ENCODE peak calls at places on chromosome 2, in ten cellular contexts. Y is CD4-positive, alpha-beta memory T cell; H is HFF-Myc; W is memory B cell; P is COR-L47; S is NCI-H1092 treated with DMSO at 0.1 percent for 48 hours; D is OCI-LY7; M is DMS 273 treated with DMSO at 0.1 percent for 48 hours; E is Daoy; G is neural progenitor cell. A is an unnamed sample.

GRCh38 chr2:19750136-19750535 is 151.6 kb downstream of the TTC32 start:
- DNase-seq in D (no peak), H (no peak), M (no peak), S (no peak), Y (no peak), G (no peak), P (no peak), E (no peak), W (no peak), A (no peak)

GRCh38 chr2:149739171-149739879 is 151.8 kb upstream of the MMADHC start:
- DNase-seq in P (no peak), Y (no peak), H (no peak), G (no peak), E (peak), S (no peak), D (no peak), M (no peak), W (no peak), A (no peak)

GRCh38 chr2:111629983-111630382 is 254.0 kb downstream of the ANAPC1 start:
- DNase-seq in G (no peak), H (no peak), S (no peak), W (no peak), M (no peak), D (no peak), Y (no peak), P (no peak), E (no peak), A (no peak)

GRCh38 chr2:241676665-241677064 is 9.9 kb downstream of the DTYMK start:
- DNase-seq in W (no peak), E (no peak), D (no peak), G (no peak), S (no peak), Y (no peak), P (no peak), H (no peak), M (no peak), A (no peak)

GRCh38 chr2:10500601-10501361 is 52.7 kb upstream of the ODC1 start:
- DNase-seq in P (no peak), H (no peak), Y (no peak), W (no peak), D (no peak), G (no peak), E (peak), M (no peak), S (no peak), A (no peak)

GRCh38 chr2:230319211-230319862 is 7.7 kb upstream of the SP140L start:
- DNase-seq in P (no peak), E (no peak), D (peak), M (no peak), G (no peak), Y (peak), W (peak), S (no peak), H (no peak), A (no peak)

GRCh38 chr2:28377201-28377816 is 15.3 kb upstream of the FOSL2 start:
- DNase-seq in S (no peak), W (no peak), E (no peak), G (no peak), H (no peak), D (no peak), P (no peak), Y (no peak), M (no peak), A (no peak)

GRCh38 chr2:140744379-140744778 is 1386.4 kb downstream of the LRP1B start:
- DNase-seq in E (no peak), S (no peak), P (no peak), D (no peak), G (no peak), Y (no peak), H (no peak), M (no peak), W (no peak), A (no peak)

GRCh38 chr2:226396541-226396940 is 403.1 kb downstream of the IRS1 start:
- DNase-seq in P (no peak), Y (no peak), S (no peak), M (no peak), H (no peak), W (no peak), D (no peak), G (no peak), E (no peak), A (no peak)

GRCh38 chr2:165758276-165758675 is 35.8 kb downstream of the GALNT3 start:
- DNase-seq in W (no peak), G (no peak), M (no peak), E (no peak), H (no peak), Y (no peak), S (peak), D (no peak), P (peak), A (peak)

GRCh38 chr2:173184031-173185004 is 108.7 kb downstream of the MAP3K20 start:
- DNase-seq in M (no peak), G (peak), P (no peak), S (no peak), E (peak), D (no peak), Y (no peak), W (no peak), H (peak), A (no peak)

GRCh38 chr2:69483696-69484095 is 46.5 kb upstream of the NFU1 start:
- DNase-seq in E (no peak), Y (no peak), M (no peak), H (no peak), W (no peak), S (peak), P (peak), G (no peak), D (no peak), A (peak)

GRCh38 chr2:233471291-233472035 is 95.1 kb downstream of the USP40 start:
- DNase-seq in D (no peak), M (no peak), W (no peak), Y (no peak), P (no peak), H (no peak), G (no peak), S (no peak), E (no peak), A (no peak)

GRCh38 chr2:197813093-197813787 is 8.8 kb downstream of the PLCL1 start:
- DNase-seq in M (no peak), W (no peak), E (peak), D (peak), P (peak), Y (no peak), H (no peak), S (no peak), G (no peak), A (peak)

A was measured in SHP77.